ENCODE peak calls at places on chromosomes 16 and 17, in eight cellular contexts. One of them, this sample, is unnamed.

GRCh38 chr16:67156146-67156844 is 3.4 kb downstream of the TRADD start:
- DNase-seq in T follicular helper cell: no peak
- DNase-seq in pons: no peak
- DNase-seq in thoracic aorta: no peak
- DNase-seq in activated T-cell treated with anti-CD3 and anti-CD28 coated beads, Interleukin-2, amount 50 U/mL, for 72 hours: no peak
- DNase-seq in OCI-LY7: no peak
- DNase-seq in body of pancreas: no peak
- DNase-seq in tibial nerve: no peak
- DNase-seq in this sample: no peak

GRCh38 chr16:50210266-50211038 is 55.9 kb upstream of the ADCY7 start:
- DNase-seq in thoracic aorta: no peak
- DNase-seq in body of pancreas: peak
- DNase-seq in tibial nerve: peak
- DNase-seq in pons: peak
- DNase-seq in OCI-LY7: peak
- DNase-seq in T follicular helper cell: peak
- DNase-seq in activated T-cell treated with anti-CD3 and anti-CD28 coated beads, Interleukin-2, amount 50 U/mL, for 72 hours: peak
- DNase-seq in this sample: peak

GRCh38 chr17:83200231-83200699 is 120.9 kb downstream of the METRNL start:
- DNase-seq in tibial nerve: peak
- DNase-seq in activated T-cell treated with anti-CD3 and anti-CD28 coated beads, Interleukin-2, amount 50 U/mL, for 72 hours: peak
- DNase-seq in OCI-LY7: no peak
- DNase-seq in thoracic aorta: peak
- DNase-seq in body of pancreas: peak
- DNase-seq in pons: no peak
- DNase-seq in T follicular helper cell: no peak
- DNase-seq in this sample: peak

GRCh38 chr17:1179112-1179634 is 608 bp downstream of the ABR start:
- DNase-seq in body of pancreas: no peak
- DNase-seq in pons: no peak
- DNase-seq in OCI-LY7: no peak
- DNase-seq in tibial nerve: no peak
- DNase-seq in activated T-cell treated with anti-CD3 and anti-CD28 coated beads, Interleukin-2, amount 50 U/mL, for 72 hours: peak
- DNase-seq in T follicular helper cell: no peak
- DNase-seq in thoracic aorta: no peak
- DNase-seq in this sample: no peak

GRCh38 chr17:18999911-19000310 is 4.7 kb downstream of the FAM83G start:
- DNase-seq in OCI-LY7: no peak
- DNase-seq in T follicular helper cell: no peak
- DNase-seq in thoracic aorta: no peak
- DNase-seq in body of pancreas: no peak
- DNase-seq in tibial nerve: no peak
- DNase-seq in pons: no peak
- DNase-seq in activated T-cell treated with anti-CD3 and anti-CD28 coated beads, Interleukin-2, amount 50 U/mL, for 72 hours: no peak
- DNase-seq in this sample: no peak

GRCh38 chr16:3879258-3879886 is 1.1 kb downstream of the CREBBP start:
- DNase-seq in pons: no peak
- DNase-seq in tibial nerve: no peak
- DNase-seq in OCI-LY7: peak
- DNase-seq in thoracic aorta: no peak
- DNase-seq in T follicular helper cell: no peak
- DNase-seq in activated T-cell treated with anti-CD3 and anti-CD28 coated beads, Interleukin-2, amount 50 U/mL, for 72 hours: peak
- DNase-seq in body of pancreas: peak
- DNase-seq in this sample: peak

GRCh38 chr16:88616320-88616719 is 22.1 kb upstream of the IL17C start:
- DNase-seq in body of pancreas: peak
- DNase-seq in tibial nerve: no peak
- DNase-seq in thoracic aorta: no peak
- DNase-seq in T follicular helper cell: no peak
- DNase-seq in activated T-cell treated with anti-CD3 and anti-CD28 coated beads, Interleukin-2, amount 50 U/mL, for 72 hours: no peak
- DNase-seq in pons: no peak
- DNase-seq in OCI-LY7: no peak
- DNase-seq in this sample: no peak

GRCh38 chr17:7035591-7036368 is at the start of gene SLC16A13:
- DNase-seq in tibial nerve: peak
- DNase-seq in body of pancreas: peak
- DNase-seq in OCI-LY7: peak
- DNase-seq in pons: peak
- DNase-seq in activated T-cell treated with anti-CD3 and anti-CD28 coated beads, Interleukin-2, amount 50 U/mL, for 72 hours: peak
- DNase-seq in T follicular helper cell: peak
- DNase-seq in thoracic aorta: peak
- DNase-seq in this sample: peak

GRCh38 chr17:79033046-79033616 is 9.2 kb downstream of the C1QTNF1 start:
- DNase-seq in pons: no peak
- DNase-seq in tibial nerve: no peak
- DNase-seq in body of pancreas: no peak
- DNase-seq in OCI-LY7: no peak
- DNase-seq in thoracic aorta: no peak
- DNase-seq in T follicular helper cell: no peak
- DNase-seq in activated T-cell treated with anti-CD3 and anti-CD28 coated beads, Interleukin-2, amount 50 U/mL, for 72 hours: no peak
- DNase-seq in this sample: no peak

GRCh38 chr17:82151106-82151957 is 53.3 kb upstream of the FASN start:
- DNase-seq in T follicular helper cell: no peak
- DNase-seq in pons: no peak
- DNase-seq in OCI-LY7: no peak
- DNase-seq in thoracic aorta: no peak
- DNase-seq in tibial nerve: no peak
- DNase-seq in activated T-cell treated with anti-CD3 and anti-CD28 coated beads, Interleukin-2, amount 50 U/mL, for 72 hours: no peak
- DNase-seq in body of pancreas: no peak
- DNase-seq in this sample: no peak

This sample was measured in activated CD8-positive, alpha-beta T cell treated with anti-CD3 and anti-CD28 coated beads, Interleukin-2, amount 10 ng/mL, durations not matched to agents 7 days and 5 days.